ENCODE peak calls at places on chromosomes 12 and 14, in six cellular contexts. N is body of pancreas, X is GM13977, V is progenitor cell of endocrine pancreas, K is fibroblast of lung, L is cardiac muscle cell. I is an unnamed sample.

GRCh38 chr14:64706119-64706465 is 1.9 kb downstream of the PLEKHG3 start:
- DNase-seq in N (peak), K (no peak), V (no peak), X (no peak), L (no peak), I (no peak)

GRCh38 chr12:57726884-57727757 is 11.4 kb downstream of the AGAP2 start:
- DNase-seq in K (peak), N (peak), X (peak), L (peak), V (peak), I (peak)

GRCh38 chr12:120775862-120776552 is 50.4 kb downstream of the ACADS start:
- DNase-seq in N (no peak), X (no peak), K (no peak), L (no peak), V (no peak), I (no peak)

GRCh38 chr14:22887990-22888378 is 5.0 kb downstream of the REM2 start:
- DNase-seq in N (no peak), V (no peak), L (no peak), K (no peak), X (peak), I (peak)

GRCh38 chr12:118544569-118544968 is 168.2 kb downstream of the SUDS3 start:
- DNase-seq in X (no peak), K (no peak), N (no peak), V (no peak), L (no peak), I (no peak)

GRCh38 chr12:49201595-49202295 is 12.9 kb upstream of the TUBA1A start:
- DNase-seq in X (no peak), L (no peak), V (no peak), N (no peak), K (peak), I (no peak)

GRCh38 chr14:45798659-45799058 is 545.7 kb upstream of the MIS18BP1 start:
- DNase-seq in X (no peak), V (no peak), K (no peak), N (no peak), L (no peak), I (no peak)

GRCh38 chr12:58502857-58503256 is 417.4 kb downstream of the LRIG3 start:
- DNase-seq in L (no peak), V (no peak), N (no peak), K (no peak), X (no peak), I (no peak)

GRCh38 chr12:65171073-65171472 is 1.7 kb downstream of the LEMD3 start:
- DNase-seq in V (no peak), N (no peak), K (peak), L (no peak), X (no peak), I (no peak)

GRCh38 chr14:33848706-33849454 is 102.0 kb downstream of the EGLN3 start:
- DNase-seq in N (peak), V (peak), X (no peak), L (peak), K (peak), I (peak)

GRCh38 chr12:103249614-103250013 is 246.2 kb downstream of the C12orf42 start:
- DNase-seq in L (no peak), K (no peak), N (no peak), V (no peak), X (no peak), I (no peak)

GRCh38 chr12:42735869-42736361 is 146.4 kb upstream of the PRICKLE1 start:
- DNase-seq in V (no peak), X (no peak), L (peak), N (peak), K (no peak), I (no peak)

DNA sequence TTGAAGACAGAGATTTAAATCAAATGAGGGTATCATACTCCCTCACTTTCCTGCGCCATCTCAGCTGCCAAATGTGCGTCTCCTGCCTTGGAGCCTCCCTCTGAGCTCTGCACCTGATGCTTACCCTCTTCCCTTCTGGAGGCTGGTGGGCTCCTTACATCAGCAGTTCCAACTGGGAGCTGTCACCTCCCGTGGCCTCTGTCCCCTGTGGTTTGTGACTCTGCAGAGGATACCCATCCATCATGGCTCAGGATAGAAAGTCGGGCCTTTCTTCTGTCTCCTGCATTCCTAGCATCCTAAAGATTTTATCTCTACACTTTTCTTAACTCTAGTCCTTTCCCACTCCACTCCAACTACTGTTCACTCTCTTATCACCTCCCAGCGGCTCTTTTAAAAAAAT is 570.6 kb downstream of the BCL11B start:
- DNase-seq in N (no peak), V (no peak), K (no peak), L (no peak), X (no peak), I (no peak)
- TF ChIP-seq CTCF in N (no peak), V (no peak), K (no peak), L (no peak), X (no peak), I (no peak)

GRCh38 chr12:110373025-110373876 is 30.3 kb downstream of the ANAPC7 start:
- DNase-seq in X (no peak), N (no peak), V (no peak), K (no peak), L (no peak), I (no peak)
- TF ChIP-seq CTCF in X (no peak), N (no peak), V (no peak), K (no peak), L (no peak), I (no peak)

GRCh38 chr12:125683748-125684381 is 618.6 kb downstream of the AACS start:
- DNase-seq in N (peak), V (peak), X (peak), K (no peak), L (peak), I (peak)
- TF ChIP-seq CTCF in N (peak), V (peak), X (peak), K (no peak), L (no peak), I (peak)

DNA sequence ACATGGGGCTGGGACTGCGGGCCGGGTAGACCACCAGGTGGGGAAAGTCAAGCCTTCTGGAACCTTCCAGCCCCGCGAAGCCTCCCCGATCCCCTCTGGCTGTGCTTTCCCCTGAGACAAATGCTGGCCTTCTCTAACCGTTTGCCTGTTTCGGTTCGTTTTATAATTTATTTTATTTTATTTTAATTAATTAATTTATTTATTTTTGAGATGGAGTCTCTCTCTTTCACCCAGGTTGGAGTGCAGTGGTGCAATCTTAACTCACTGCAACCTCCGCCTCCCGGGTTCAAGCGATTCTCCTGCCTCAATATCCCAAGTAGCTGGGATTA is 16.8 kb upstream of the DLK1 start:
- DNase-seq in X (no peak), N (no peak), V (no peak), L (no peak), K (no peak), I (no peak)
- TF ChIP-seq CTCF in X (no peak), N (no peak), V (no peak), L (no peak), K (peak), I (no peak)

GRCh38 chr14:29045237-29045636 is 278.6 kb downstream of the FOXG1 start:
- DNase-seq in K (no peak), N (no peak), X (no peak), V (no peak), L (no peak), I (no peak)
- TF ChIP-seq CTCF in K (no peak), N (no peak), X (no peak), V (no peak), L (no peak), I (no peak)

GRCh38 chr12:94271351-94271750 is 123.0 kb downstream of the PLXNC1 start:
- DNase-seq in X (peak), N (no peak), L (no peak), K (no peak), V (no peak), I (peak)

GRCh38 chr12:94267907-94268575 is 119.7 kb downstream of the PLXNC1 start:
- DNase-seq in N (no peak), L (no peak), V (no peak), K (peak), X (no peak), I (no peak)

GRCh38 chr12:94266796-94267529 is 118.6 kb downstream of the PLXNC1 start:
- DNase-seq in L (no peak), X (no peak), K (peak), V (no peak), N (no peak), I (no peak)

GRCh38 chr12:94267530-94267877 is 119.1 kb downstream of the PLXNC1 start:
- DNase-seq in X (no peak), L (no peak), N (no peak), V (no peak), K (no peak), I (no peak)

GRCh38 chr12:94269316-94269999 is 121.1 kb downstream of the PLXNC1 start:
- DNase-seq in N (no peak), K (no peak), X (no peak), L (no peak), V (no peak), I (no peak)
- TF ChIP-seq CTCF in N (no peak), K (no peak), X (no peak), L (no peak), V (no peak), I (no peak)

DNA sequence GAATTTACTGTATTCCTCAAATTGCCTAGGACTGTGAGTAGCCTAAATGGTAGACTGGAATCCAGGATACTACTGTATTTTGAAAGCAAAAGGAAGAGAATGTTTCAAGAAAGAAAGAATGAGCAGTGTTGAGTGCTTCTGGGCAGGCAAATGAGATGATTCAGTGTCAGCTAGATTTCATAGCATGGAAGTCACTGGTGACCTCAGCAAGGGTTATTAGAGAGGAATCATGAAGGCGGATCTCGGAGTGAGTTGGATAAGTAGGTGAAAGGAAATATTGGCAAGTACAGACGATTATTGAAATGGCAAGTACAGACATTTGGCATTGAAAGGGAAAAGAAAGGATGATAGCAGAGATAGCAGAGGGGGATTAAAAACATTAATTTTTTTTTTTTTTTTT is 27.1 kb downstream of the VRK1 start:
- DNase-seq in N (no peak), V (no peak), X (no peak), K (peak), L (no peak), I (no peak)
- TF ChIP-seq CTCF in N (no peak), V (no peak), X (no peak), K (no peak), L (no peak), I (no peak)

DNA sequence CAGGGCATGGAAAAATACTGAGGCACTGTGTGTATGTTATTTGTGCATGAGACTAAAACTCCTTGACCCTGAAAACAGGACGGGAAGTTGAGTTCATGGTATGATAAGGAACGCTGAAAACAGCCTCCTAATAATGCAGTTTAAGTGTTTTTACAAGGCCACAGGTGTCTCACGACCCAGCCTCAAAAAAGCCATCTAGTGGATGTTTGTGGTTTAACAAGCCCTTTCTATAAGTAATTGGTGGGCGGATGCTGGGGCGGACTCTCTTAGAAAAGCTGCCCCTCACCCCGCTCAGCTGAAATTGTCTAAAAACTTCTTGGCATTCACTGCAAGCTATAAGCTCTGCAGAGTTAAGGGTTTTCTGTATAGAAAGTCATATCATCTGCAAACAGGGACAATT is 184.5 kb downstream of the NUBPL start:
- DNase-seq in V (no peak), K (no peak), N (no peak), X (no peak), L (no peak), I (no peak)
- TF ChIP-seq CTCF in V (no peak), K (no peak), N (no peak), X (no peak), L (no peak), I (no peak)